ENCODE peak calls at places on chromosomes 4 and X, in four cellular contexts. R, A, I and P are unnamed samples. For H3K9me3, the result is how much of the 10 kb centered on the place peaks cover.

GRCh38 chr4:20255251-20255586 is 3.5 kb downstream of the SLIT2 start:
- DNase-seq in R (no peak), A (no peak), I (no peak), P (no peak)

GRCh38 chr4:10185518-10186227 is 69.1 kb upstream of the WDR1 start:
- DNase-seq in R (no peak), A (no peak), I (no peak), P (no peak)

GRCh38 chr4:172707622-172708021 is 461.0 kb upstream of the GALNT7 start:
- DNase-seq in R (no peak), A (no peak), I (no peak), P (no peak)

GRCh38 chrX:40755291-40756249 is 20.2 kb upstream of the MED14 start:
- DNase-seq in R (no peak), A (peak), I (no peak), P (no peak)

GRCh38 chrX:86078650-86079049 is 31.3 kb upstream of the CHM start:
- DNase-seq in R (no peak), A (no peak), I (no peak), P (no peak)

GRCh38 chrX:24870143-24870542 is 145.6 kb downstream of the ARX start:
- DNase-seq in R (peak), A (no peak), I (no peak), P (no peak)

GRCh38 chr4:17719106-17719505 is 62.3 kb downstream of the FAM184B start:
- DNase-seq in R (peak), A (no peak), I (no peak), P (no peak)

GRCh38 chrX:1480082-1480785 is 27.5 kb upstream of the ASMTL start:
- DNase-seq in R (no peak), A (no peak), I (no peak), P (no peak)

GRCh38 chrX:20061869-20062254 is 54.8 kb downstream of the MAP7D2 start:
- DNase-seq in R (no peak), A (no peak), I (no peak), P (no peak)

GRCh38 chr4:40308528-40309122 is 26.5 kb upstream of the CHRNA9 start:
- DNase-seq in R (no peak), A (no peak), I (no peak), P (no peak)

GRCh38 chrX:70998402-70999027 is 67.6 kb upstream of the SLC7A3 start:
- DNase-seq in R (peak), A (no peak), I (no peak), P (peak)

GRCh38 chrX:65127804-65128203 is 151.6 kb upstream of the ZC4H2 start:
- DNase-seq in R (no peak), A (no peak), I (no peak), P (no peak)
- H3K4me3 ChIP-seq in R (no peak), A (no peak), I (no peak), P (no peak)

GRCh38 chrX:108130889-108131288 is 39.3 kb downstream of the ATG4A start:
- DNase-seq in R (no peak), A (no peak), I (no peak), P (no peak)

GRCh38 chrX:108131471-108131870 is 39.9 kb downstream of the ATG4A start:
- DNase-seq in R (peak), A (no peak), I (no peak), P (no peak)

GRCh38 chrX:108126661-108127060 is 35.1 kb downstream of the ATG4A start:
- DNase-seq in R (no peak), A (no peak), I (no peak), P (no peak)

GRCh38 chrX:108134724-108135123 is 43.1 kb downstream of the ATG4A start:
- DNase-seq in R (no peak), A (no peak), I (no peak), P (no peak)

DNA sequence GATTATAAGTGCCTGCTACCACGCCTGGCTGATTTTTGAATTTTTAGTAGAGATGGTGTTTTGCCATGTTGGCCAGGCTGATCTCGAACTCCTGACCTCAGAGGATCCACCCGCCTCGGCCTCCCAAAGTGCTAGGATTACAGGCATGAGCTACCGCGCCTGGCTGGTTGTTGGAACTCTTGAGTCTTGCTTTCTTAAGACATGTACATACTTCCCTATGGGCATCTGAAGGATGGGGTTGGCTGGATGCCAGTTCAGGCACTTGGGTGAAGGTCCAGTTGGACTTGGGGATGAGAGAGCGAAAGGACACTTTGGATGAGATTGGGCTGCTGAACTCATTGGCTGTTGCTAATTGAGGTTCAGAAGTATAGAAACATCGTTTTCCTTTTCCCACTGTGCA is 40.5 kb downstream of the ATG4A start:
- DNase-seq in R (no peak), A (no peak), I (no peak), P (no peak)
- H3K27ac ChIP-seq in R (no peak), A (no peak), I (no peak), P (no peak)

DNA sequence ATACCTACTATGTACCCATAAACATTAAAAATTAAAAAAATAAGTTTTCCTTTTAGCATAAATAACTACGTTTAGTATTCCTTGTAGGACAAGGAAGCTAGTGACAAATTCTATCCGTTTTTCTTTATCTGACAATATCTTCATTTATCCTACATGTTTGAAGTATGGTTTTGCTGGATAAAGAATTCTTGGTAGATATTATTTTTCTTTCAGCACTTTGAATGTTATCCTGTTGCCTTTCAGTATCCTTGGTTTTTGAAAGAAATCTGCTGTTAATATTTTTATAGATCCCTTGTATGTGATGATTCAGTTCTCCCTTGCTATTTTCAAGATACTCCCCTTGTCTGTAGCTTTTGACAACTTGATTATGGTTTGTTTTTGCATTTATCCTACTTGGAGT is 76.6 kb downstream of the CASK start:
- DNase-seq in R (no peak), A (no peak), I (no peak), P (no peak)
- H3K9me3 ChIP-seq in R (under half), A (under half), I (under half), P (under half)

DNA sequence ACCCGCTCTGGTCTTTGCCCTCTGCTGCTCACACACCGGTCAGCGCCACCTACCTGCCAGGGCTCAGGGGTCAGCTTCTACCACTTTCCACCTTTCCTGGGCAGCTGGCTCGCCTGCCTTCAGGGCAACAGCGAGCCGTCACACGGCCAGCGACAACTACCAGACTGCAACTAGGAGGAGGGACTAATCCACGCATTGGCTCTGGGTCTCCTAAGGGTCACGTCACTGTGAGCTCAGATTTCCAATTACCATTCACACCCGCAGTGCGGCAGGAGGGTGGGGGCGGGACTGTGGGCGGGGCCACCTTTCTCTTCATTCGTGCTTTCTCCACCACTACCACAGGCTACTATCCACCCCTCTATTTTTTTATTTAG is at the start of gene BEX5:
- DNase-seq in R (no peak), A (peak), I (peak), P (peak)
- H3K4me3 ChIP-seq in R (no peak), A (peak), I (peak), P (peak)